ENCODE peak calls at places on chromosomes 12 and 14, in four cellular contexts. One of them, this sample, is unnamed. For H3K4me1, the result is how much of the 10 kb centered on the place peaks cover.

GRCh38 chr14:102292446-102292845 is 12.5 kb downstream of the MOK start:
- DNase-seq in thoracic aorta: no peak
- DNase-seq in Caco-2: no peak
- DNase-seq in tibial artery: no peak
- DNase-seq in this sample: no peak

GRCh38 chr14:33692762-33693161 is 258.1 kb downstream of the EGLN3 start:
- DNase-seq in Caco-2: no peak
- DNase-seq in tibial artery: no peak
- DNase-seq in thoracic aorta: no peak
- DNase-seq in this sample: no peak

GRCh38 chr12:389138-390096 is at the start of gene KDM5A:
- DNase-seq in Caco-2: peak
- DNase-seq in thoracic aorta: peak
- DNase-seq in tibial artery: peak
- DNase-seq in this sample: peak

GRCh38 chr14:56126514-56126913 is 8.3 kb downstream of the PELI2 start:
- DNase-seq in Caco-2: no peak
- DNase-seq in tibial artery: no peak
- DNase-seq in thoracic aorta: no peak
- DNase-seq in this sample: no peak

GRCh38 chr14:76842414-76842813 is 16.2 kb downstream of the LRRC74A start:
- DNase-seq in Caco-2: no peak
- DNase-seq in thoracic aorta: no peak
- DNase-seq in tibial artery: no peak
- DNase-seq in this sample: no peak

GRCh38 chr12:104751024-104751570 is 207.0 kb downstream of the SLC41A2 start:
- DNase-seq in Caco-2: no peak
- DNase-seq in thoracic aorta: no peak
- DNase-seq in tibial artery: no peak
- DNase-seq in this sample: no peak

GRCh38 chr12:90015228-90015627 is 306.6 kb upstream of the ATP2B1 start:
- DNase-seq in Caco-2: no peak
- DNase-seq in thoracic aorta: no peak
- DNase-seq in tibial artery: no peak
- DNase-seq in this sample: no peak

GRCh38 chr14:103552811-103553210 is 9.6 kb downstream of the BAG5 start:
- DNase-seq in thoracic aorta: no peak
- DNase-seq in Caco-2: no peak
- DNase-seq in tibial artery: no peak
- DNase-seq in this sample: no peak

GRCh38 chr12:53258541-53259539 is 9.3 kb upstream of the ESPL1 start:
- DNase-seq in Caco-2: no peak
- DNase-seq in thoracic aorta: no peak
- DNase-seq in tibial artery: no peak
- DNase-seq in this sample: no peak

GRCh38 chr14:42965512-42965911 is 1358.8 kb downstream of the LRFN5 start:
- DNase-seq in Caco-2: no peak
- DNase-seq in thoracic aorta: no peak
- DNase-seq in tibial artery: no peak
- DNase-seq in this sample: no peak

GRCh38 chr12:9992296-9992695 is 6.6 kb downstream of the CLEC1B start:
- DNase-seq in Caco-2: no peak
- DNase-seq in thoracic aorta: no peak
- DNase-seq in tibial artery: no peak
- DNase-seq in this sample: no peak

GRCh38 chr12:89461649-89462612 is 62.7 kb downstream of the GALNT4 start:
- DNase-seq in tibial artery: no peak
- DNase-seq in Caco-2: peak
- DNase-seq in thoracic aorta: no peak
- DNase-seq in this sample: no peak

GRCh38 chr12:45878630-45879255 is 111.6 kb downstream of the SCAF11 start:
- DNase-seq in Caco-2: no peak
- DNase-seq in thoracic aorta: no peak
- DNase-seq in tibial artery: no peak
- DNase-seq in this sample: no peak

GRCh38 chr12:101819467-101819866 is 11.3 kb downstream of the GNPTAB start:
- DNase-seq in tibial artery: no peak
- DNase-seq in thoracic aorta: no peak
- DNase-seq in Caco-2: no peak
- DNase-seq in this sample: no peak

GRCh38 chr14:60777856-60778578 is 43.5 kb downstream of the MNAT1 start:
- DNase-seq in Caco-2: no peak
- DNase-seq in tibial artery: no peak
- DNase-seq in thoracic aorta: no peak
- DNase-seq in this sample: no peak

GRCh38 chr12:14403711-14404164 is 38.3 kb downstream of the ATF7IP start:
- DNase-seq in tibial artery: no peak
- DNase-seq in Caco-2: no peak
- DNase-seq in thoracic aorta: no peak
- DNase-seq in this sample: no peak

GRCh38 chr14:104719343-104719742 is 4.7 kb upstream of the ADSS1 start:
- DNase-seq in thoracic aorta: no peak
- DNase-seq in Caco-2: no peak
- DNase-seq in tibial artery: no peak
- DNase-seq in this sample: no peak

GRCh38 chr12:57127101-57127709 is 1.1 kb upstream of the LRP1 start:
- DNase-seq in Caco-2: peak
- DNase-seq in thoracic aorta: no peak
- DNase-seq in tibial artery: peak
- DNase-seq in this sample: peak

GRCh38 chr12:113071427-113072112 is 15.0 kb downstream of the DTX1 start:
- DNase-seq in thoracic aorta: no peak
- DNase-seq in tibial artery: no peak
- DNase-seq in Caco-2: no peak
- DNase-seq in this sample: no peak

GRCh38 chr14:99320105-99320572 is 48.1 kb upstream of the BCL11B start:
- DNase-seq in tibial artery: no peak
- DNase-seq in thoracic aorta: no peak
- DNase-seq in Caco-2: peak
- DNase-seq in this sample: no peak

GRCh38 chr12:19129486-19130223 is at the start of gene PLEKHA5:
- DNase-seq in thoracic aorta: peak
- DNase-seq in tibial artery: peak
- DNase-seq in Caco-2: peak
- DNase-seq in this sample: peak

GRCh38 chr12:121065345-121065744 is 26.3 kb upstream of the OASL start:
- DNase-seq in Caco-2: no peak
- DNase-seq in tibial artery: no peak
- DNase-seq in thoracic aorta: no peak
- DNase-seq in this sample: no peak

GRCh38 chr12:6380141-6381121 is 3.5 kb upstream of the LTBR start:
- DNase-seq in Caco-2: no peak
- DNase-seq in thoracic aorta: no peak
- DNase-seq in tibial artery: no peak
- DNase-seq in this sample: no peak

GRCh38 chr12:40254455-40255085 is 29.8 kb downstream of the LRRK2 start:
- DNase-seq in thoracic aorta: no peak
- DNase-seq in Caco-2: no peak
- DNase-seq in tibial artery: no peak
- DNase-seq in this sample: no peak

GRCh38 chr12:47867496-47867941 is 37.3 kb downstream of the VDR start:
- DNase-seq in thoracic aorta: no peak
- DNase-seq in tibial artery: no peak
- DNase-seq in Caco-2: no peak
- DNase-seq in this sample: no peak

GRCh38 chr14:92362781-92363235 is 39.8 kb downstream of the SLC24A4 start:
- DNase-seq in tibial artery: no peak
- DNase-seq in thoracic aorta: peak
- DNase-seq in Caco-2: no peak
- DNase-seq in this sample: no peak

GRCh38 chr12:113135178-113136127 is at the start of gene RASAL1:
- DNase-seq in Caco-2: peak
- DNase-seq in tibial artery: no peak
- DNase-seq in thoracic aorta: no peak
- DNase-seq in this sample: no peak

GRCh38 chr12:100669922-100670321 is 96.4 kb downstream of the GAS2L3 start:
- DNase-seq in tibial artery: no peak
- DNase-seq in thoracic aorta: no peak
- DNase-seq in Caco-2: no peak
- DNase-seq in this sample: no peak
- H3K4me1 ChIP-seq in tibial artery: under half
- H3K4me1 ChIP-seq in thoracic aorta: under half
- H3K4me1 ChIP-seq in Caco-2: under half
- H3K4me1 ChIP-seq in this sample: under half

DNA sequence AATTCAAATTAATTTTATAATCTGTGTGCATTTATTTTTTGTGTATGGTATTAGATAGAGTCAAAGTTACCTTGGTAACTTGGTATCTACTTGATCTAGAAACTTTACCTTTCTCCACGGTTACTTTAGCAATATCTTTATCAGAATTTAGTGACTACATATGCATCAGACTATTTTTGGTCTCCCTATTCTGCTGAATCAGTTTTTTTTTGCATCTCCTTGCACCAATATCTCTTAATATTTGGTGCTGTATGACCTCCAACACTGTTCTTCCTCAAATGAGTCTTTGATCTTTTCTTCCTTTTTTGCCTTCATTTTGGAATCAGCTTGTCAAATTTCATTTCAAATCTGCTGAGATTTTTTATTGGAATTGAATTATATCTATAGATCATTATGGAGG is 828.2 kb upstream of the FOXG1 start:
- DNase-seq in Caco-2: no peak
- DNase-seq in thoracic aorta: no peak
- DNase-seq in tibial artery: no peak
- DNase-seq in this sample: no peak
- H3K4me3 ChIP-seq in Caco-2: no peak
- H3K4me3 ChIP-seq in thoracic aorta: no peak
- H3K4me3 ChIP-seq in tibial artery: no peak
- H3K4me3 ChIP-seq in this sample: no peak

GRCh38 chr12:131030472-131031328 is 77.0 kb downstream of the ADGRD1 start:
- DNase-seq in tibial artery: no peak
- DNase-seq in thoracic aorta: no peak
- DNase-seq in Caco-2: no peak
- DNase-seq in this sample: no peak

GRCh38 chr12:131034631-131035267 is 81.0 kb downstream of the ADGRD1 start:
- DNase-seq in tibial artery: no peak
- DNase-seq in Caco-2: no peak
- DNase-seq in thoracic aorta: no peak
- DNase-seq in this sample: no peak

GRCh38 chr12:131035268-131035681 is 81.6 kb downstream of the ADGRD1 start:
- DNase-seq in Caco-2: no peak
- DNase-seq in thoracic aorta: no peak
- DNase-seq in tibial artery: no peak
- DNase-seq in this sample: no peak

GRCh38 chr12:131033486-131033885 is 79.8 kb downstream of the ADGRD1 start:
- DNase-seq in thoracic aorta: no peak
- DNase-seq in Caco-2: no peak
- DNase-seq in tibial artery: no peak
- DNase-seq in this sample: no peak

DNA sequence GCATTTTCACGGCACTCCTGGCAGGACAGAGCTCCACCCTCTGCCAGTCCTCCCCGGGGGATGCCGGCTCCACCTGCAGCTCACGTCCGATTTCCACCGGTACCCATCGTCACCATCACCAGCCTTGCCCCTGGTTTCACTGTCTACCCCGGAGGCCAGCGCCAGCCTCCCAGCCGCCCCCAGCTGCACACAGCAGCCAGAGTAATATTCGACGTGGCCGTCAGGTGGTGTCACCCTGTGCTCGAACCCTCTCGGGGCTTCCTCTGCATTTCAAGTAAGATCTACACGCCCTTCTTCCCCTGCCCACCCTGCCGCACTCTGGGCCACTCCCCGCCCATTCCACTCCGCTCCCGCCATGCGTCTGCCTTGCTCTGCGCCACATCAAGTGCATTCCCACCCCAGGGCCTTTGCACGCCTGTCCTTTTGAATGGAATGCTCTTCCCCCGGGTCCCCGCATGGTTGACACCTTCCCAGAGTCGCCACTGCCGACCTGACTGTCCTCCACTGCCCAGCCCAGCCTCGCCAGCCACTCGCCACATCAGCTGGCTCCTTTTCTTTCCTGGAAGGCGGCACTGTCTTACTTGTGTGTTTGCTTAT is 80.3 kb downstream of the ADGRD1 start:
- DNase-seq in thoracic aorta: no peak
- DNase-seq in Caco-2: no peak
- DNase-seq in tibial artery: no peak
- DNase-seq in this sample: no peak
- H3K4me1 ChIP-seq in thoracic aorta: under half
- H3K4me1 ChIP-seq in Caco-2: under half
- H3K4me1 ChIP-seq in tibial artery: under half
- H3K4me1 ChIP-seq in this sample: under half

GRCh38 chr14:75310295-75311059 is 31.8 kb downstream of the FOS start:
- DNase-seq in thoracic aorta: peak
- DNase-seq in Caco-2: peak
- DNase-seq in tibial artery: peak
- DNase-seq in this sample: peak
- H3K4me3 ChIP-seq in thoracic aorta: peak
- H3K4me3 ChIP-seq in Caco-2: no peak
- H3K4me3 ChIP-seq in tibial artery: peak
- H3K4me3 ChIP-seq in this sample: no peak

GRCh38 chr12:62776997-62777396 is 158.0 kb downstream of the PPM1H start:
- DNase-seq in Caco-2: no peak
- DNase-seq in thoracic aorta: no peak
- DNase-seq in tibial artery: no peak
- DNase-seq in this sample: no peak
- H3K4me1 ChIP-seq in Caco-2: under half
- H3K4me1 ChIP-seq in thoracic aorta: under half
- H3K4me1 ChIP-seq in tibial artery: under half
- H3K4me1 ChIP-seq in this sample: under half

GRCh38 chr12:48903363-48903981 is 21.8 kb downstream of the FKBP11 start:
- DNase-seq in tibial artery: no peak
- DNase-seq in thoracic aorta: no peak
- DNase-seq in Caco-2: no peak
- DNase-seq in this sample: no peak
- H3K4me3 ChIP-seq in tibial artery: peak
- H3K4me3 ChIP-seq in thoracic aorta: peak
- H3K4me3 ChIP-seq in Caco-2: no peak
- H3K4me3 ChIP-seq in this sample: no peak

GRCh38 chr12:123986374-123986920 is 13.4 kb downstream of the ZNF664 start:
- DNase-seq in thoracic aorta: no peak
- DNase-seq in tibial artery: no peak
- DNase-seq in Caco-2: no peak
- DNase-seq in this sample: no peak

GRCh38 chr12:123989753-123990152 is 16.7 kb downstream of the ZNF664 start:
- DNase-seq in Caco-2: no peak
- DNase-seq in thoracic aorta: no peak
- DNase-seq in tibial artery: no peak
- DNase-seq in this sample: no peak

GRCh38 chr12:123984903-123985302 is 11.9 kb downstream of the ZNF664 start:
- DNase-seq in Caco-2: no peak
- DNase-seq in tibial artery: no peak
- DNase-seq in thoracic aorta: no peak
- DNase-seq in this sample: no peak

GRCh38 chr12:123989168-123989567 is 16.2 kb downstream of the ZNF664 start:
- DNase-seq in tibial artery: no peak
- DNase-seq in Caco-2: no peak
- DNase-seq in thoracic aorta: no peak
- DNase-seq in this sample: no peak

GRCh38 chr12:123987022-123987421 is 14.0 kb downstream of the ZNF664 start:
- DNase-seq in thoracic aorta: no peak
- DNase-seq in Caco-2: no peak
- DNase-seq in tibial artery: no peak
- DNase-seq in this sample: no peak
- H3K4me1 ChIP-seq in thoracic aorta: under half
- H3K4me1 ChIP-seq in Caco-2: under half
- H3K4me1 ChIP-seq in tibial artery: under half
- H3K4me1 ChIP-seq in this sample: under half

GRCh38 chr12:114408881-114409795 is 3.2 kb upstream of the TBX5 start:
- DNase-seq in thoracic aorta: no peak
- DNase-seq in Caco-2: no peak
- DNase-seq in tibial artery: no peak
- DNase-seq in this sample: no peak
- H3K4me3 ChIP-seq in thoracic aorta: peak
- H3K4me3 ChIP-seq in Caco-2: no peak
- H3K4me3 ChIP-seq in tibial artery: peak
- H3K4me3 ChIP-seq in this sample: peak